ENCODE peak calls at places on chromosomes 4 and X, in nine cellular contexts. N is fibroblast of the aortic adventitia; R is NCI-H345; E is A549; W is MV-4-11; Y is GM03348; L is CD8-positive, alpha-beta memory T cell; K is Right ventricle myocardium superior; M is activated CD8-positive, alpha-beta memory T cell treated with anti-CD3 and anti-CD28 coated beads for 48 hours. U is an unnamed sample.

GRCh38 chrX:13250831-13251612 is 68.8 kb downstream of the ATXN3L start:
- DNase-seq in N (peak), R (no peak), E (no peak), W (peak), Y (peak), L (no peak), K (no peak), M (no peak), U (no peak)

GRCh38 chrX:151081016-151081415 is 95.4 kb upstream of the GPR50 start:
- DNase-seq in N (no peak), R (no peak), E (no peak), W (no peak), Y (no peak), L (no peak), K (no peak), M (no peak), U (no peak)

GRCh38 chr4:22762548-22762947 is 69.8 kb downstream of the GBA3 start:
- DNase-seq in N (no peak), R (no peak), E (no peak), W (no peak), Y (no peak), L (no peak), K (no peak), M (no peak), U (no peak)

GRCh38 chrX:357693-358471 is 28.8 kb downstream of the PPP2R3B start:
- DNase-seq in N (no peak), R (no peak), E (no peak), W (peak), Y (peak), L (peak), K (peak), M (no peak), U (peak)

GRCh38 chr4:38663021-38663800 is 788 bp upstream of the KLF3 start:
- DNase-seq in N (peak), R (no peak), E (peak), W (peak), Y (peak), L (no peak), K (no peak), M (peak), U (no peak)

GRCh38 chrX:21839334-21840198 is at the start of gene MBTPS2:
- DNase-seq in N (peak), R (peak), E (peak), W (peak), Y (peak), L (peak), K (peak), M (peak), U (peak)

GRCh38 chrX:104166735-104167436 is 633 bp downstream of the FAM199X start:
- DNase-seq in N (no peak), R (no peak), E (peak), W (no peak), Y (peak), L (no peak), K (no peak), M (no peak), U (peak)

GRCh38 chr4:182842104-182842600 is 75.0 kb downstream of the DCTD start:
- DNase-seq in N (no peak), R (no peak), E (no peak), W (no peak), Y (no peak), L (no peak), K (no peak), M (no peak), U (no peak)

GRCh38 chr4:6349896-6350295 is 80.2 kb downstream of the WFS1 start:
- DNase-seq in N (peak), R (no peak), E (no peak), W (no peak), Y (no peak), L (no peak), K (no peak), M (no peak), U (no peak)

GRCh38 chr4:48445704-48446103 is 37.4 kb upstream of the SLC10A4 start:
- DNase-seq in N (peak), R (peak), E (peak), W (no peak), Y (peak), L (no peak), K (no peak), M (no peak), U (no peak)

GRCh38 chr4:114597410-114598115 is 1.0 kb upstream of the UGT8 start:
- DNase-seq in N (no peak), R (no peak), E (no peak), W (no peak), Y (no peak), L (no peak), K (no peak), M (no peak), U (no peak)

GRCh38 chrX:136214551-136214950 is 36.6 kb downstream of the MAP7D3 start:
- DNase-seq in N (peak), R (no peak), E (no peak), W (no peak), Y (peak), L (no peak), K (no peak), M (no peak), U (no peak)

GRCh38 chr4:144701683-144702233 is 55.8 kb downstream of the HHIP start:
- DNase-seq in N (peak), R (no peak), E (no peak), W (no peak), Y (no peak), L (no peak), K (no peak), M (no peak), U (no peak)

GRCh38 chrX:24156177-24156576 is 6.6 kb downstream of the ZFX start:
- DNase-seq in N (no peak), R (no peak), E (no peak), W (no peak), Y (no peak), L (no peak), K (no peak), M (no peak), U (no peak)

GRCh38 chrX:132094169-132094568 is 33.7 kb downstream of the FRMD7 start:
- DNase-seq in N (peak), R (no peak), E (no peak), W (peak), Y (peak), L (no peak), K (no peak), M (no peak), U (no peak)

GRCh38 chrX:19893722-19894121 is 6.3 kb upstream of the SH3KBP1 start:
- DNase-seq in N (peak), R (peak), E (no peak), W (no peak), Y (peak), L (no peak), K (no peak), M (no peak), U (no peak)

GRCh38 chrX:119654112-119654531 is 38.8 kb downstream of the SEPTIN6 start:
- DNase-seq in N (peak), R (no peak), E (no peak), W (no peak), Y (no peak), L (no peak), K (peak), M (no peak), U (peak)

GRCh38 chrX:14235004-14235403 is 205.3 kb upstream of the GEMIN8 start:
- DNase-seq in N (no peak), R (no peak), E (no peak), W (no peak), Y (no peak), L (no peak), K (no peak), M (no peak), U (no peak)

GRCh38 chr4:99028187-99028586 is 32.7 kb downstream of the METAP1 start:
- DNase-seq in N (no peak), R (no peak), E (no peak), W (no peak), Y (no peak), L (no peak), K (no peak), M (no peak), U (no peak)

GRCh38 chr4:7788193-7788592 is 151.5 kb downstream of the AFAP1 start:
- DNase-seq in N (no peak), R (no peak), E (no peak), W (no peak), Y (no peak), L (no peak), K (no peak), M (no peak), U (no peak)

GRCh38 chr4:26490111-26490979 is at the start of gene CCKAR:
- DNase-seq in N (no peak), R (peak), E (no peak), W (no peak), Y (no peak), L (no peak), K (no peak), M (no peak), U (no peak)

GRCh38 chr4:108544504-108544903 is 75.9 kb upstream of the RPL34 start:
- DNase-seq in N (no peak), R (no peak), E (no peak), W (peak), Y (no peak), L (no peak), K (no peak), M (no peak), U (no peak)

GRCh38 chr4:32661229-32661628 is 1941.1 kb downstream of the PCDH7 start:
- DNase-seq in N (no peak), R (no peak), E (no peak), W (no peak), Y (no peak), L (no peak), K (no peak), M (no peak), U (no peak)

GRCh38 chr4:86891785-86892638 is at the start of gene C4orf36:
- DNase-seq in N (no peak), R (peak), E (peak), W (peak), Y (peak), L (no peak), K (peak), M (peak), U (peak)

GRCh38 chrX:131792356-131792749 is 230.7 kb upstream of the STK26 start:
- DNase-seq in N (peak), R (peak), E (peak), W (no peak), Y (no peak), L (no peak), K (no peak), M (no peak), U (no peak)

GRCh38 chr4:80173841-80174240 is 23.5 kb upstream of the PRDM8 start:
- DNase-seq in N (peak), R (no peak), E (no peak), W (peak), Y (peak), L (no peak), K (no peak), M (no peak), U (no peak)

GRCh38 chrX:119190736-119191282 is 45.3 kb upstream of the PGRMC1 start:
- DNase-seq in N (peak), R (no peak), E (no peak), W (no peak), Y (peak), L (no peak), K (no peak), M (no peak), U (no peak)

GRCh38 chr4:26787461-26788340 is 72.9 kb upstream of the STIM2 start:
- DNase-seq in N (peak), R (peak), E (peak), W (no peak), Y (peak), L (no peak), K (peak), M (no peak), U (peak)

GRCh38 chr4:54877006-54877405 is 219.2 kb downstream of the KIT start:
- DNase-seq in N (no peak), R (no peak), E (no peak), W (no peak), Y (no peak), L (no peak), K (no peak), M (no peak), U (no peak)

U was measured in left ventricle myocardium inferior.